ENCODE peak calls at places on chromosomes 3 and 15, in five cellular contexts. T, B, M, Q and O are unnamed samples. For H3K4me1 and H3K9me3, the result is how much of the 10 kb centered on the place peaks cover.

GRCh38 chr3:142724682-142725351 is 983 bp downstream of the TRPC1 start:
- DNase-seq in T (peak), B (peak), M (peak), Q (peak), O (peak)

GRCh38 chr3:31958721-31959152 is 22.3 kb downstream of the OSBPL10 start:
- DNase-seq in T (no peak), B (no peak), M (no peak), Q (no peak), O (no peak)

GRCh38 chr3:190252080-190252479 is 70.2 kb downstream of the CLDN1 start:
- DNase-seq in T (no peak), B (peak), M (peak), Q (peak), O (no peak)

GRCh38 chr15:45521596-45522167 is 873 bp downstream of the SLC30A4 start:
- DNase-seq in T (no peak), B (peak), M (no peak), Q (no peak), O (peak)

GRCh38 chr3:66572938-66573710 is 72.3 kb upstream of the LRIG1 start:
- DNase-seq in T (no peak), B (no peak), M (peak), Q (no peak), O (peak)

GRCh38 chr3:51819709-51820406 is 40.8 kb upstream of the IQCF6 start:
- DNase-seq in T (no peak), B (no peak), M (no peak), Q (no peak), O (no peak)

GRCh38 chr15:63532307-63532744 is 27.9 kb downstream of the USP3 start:
- DNase-seq in T (no peak), B (no peak), M (no peak), Q (no peak), O (no peak)

GRCh38 chr3:171380084-171380483 is 80.1 kb downstream of the TNIK start:
- DNase-seq in T (no peak), B (no peak), M (no peak), Q (no peak), O (no peak)

GRCh38 chr3:142209655-142210054 is 15.7 kb downstream of the GK5 start:
- DNase-seq in T (no peak), B (peak), M (peak), Q (peak), O (no peak)

GRCh38 chr3:29486087-29486486 is 205.2 kb downstream of the RBMS3 start:
- DNase-seq in T (no peak), B (peak), M (no peak), Q (no peak), O (no peak)

GRCh38 chr3:53489401-53490130 is 4.8 kb upstream of the CACNA1D start:
- DNase-seq in T (no peak), B (no peak), M (no peak), Q (no peak), O (no peak)

GRCh38 chr15:59399465-59400102 is 26.9 kb upstream of the MYO1E start:
- DNase-seq in T (no peak), B (no peak), M (no peak), Q (no peak), O (no peak)

GRCh38 chr3:132659000-132659369 is 624 bp downstream of the ACAD11 start:
- DNase-seq in T (no peak), B (no peak), M (peak), Q (no peak), O (no peak)

GRCh38 chr15:40550381-40551037 is 14.3 kb downstream of the CCDC32 start:
- DNase-seq in T (no peak), B (no peak), M (no peak), Q (no peak), O (no peak)

GRCh38 chr3:141561426-141562034 is 74.7 kb downstream of the RASA2 start:
- DNase-seq in T (no peak), B (peak), M (peak), Q (peak), O (peak)

GRCh38 chr15:31216210-31216911 is 110.3 kb upstream of the KLF13 start:
- DNase-seq in T (peak), B (peak), M (peak), Q (no peak), O (peak)

GRCh38 chr3:64291345-64291744 is 66.1 kb upstream of the PRICKLE2 start:
- DNase-seq in T (no peak), B (peak), M (peak), Q (peak), O (no peak)

GRCh38 chr3:55591893-55592292 is 104.8 kb upstream of the WNT5A start:
- DNase-seq in T (no peak), B (peak), M (no peak), Q (no peak), O (no peak)

GRCh38 chr3:171255236-171255806 is 204.9 kb downstream of the TNIK start:
- DNase-seq in T (no peak), B (no peak), M (no peak), Q (no peak), O (no peak)

GRCh38 chr3:189710620-189711388 is 79.6 kb downstream of the TP63 start:
- DNase-seq in T (no peak), B (peak), M (no peak), Q (peak), O (peak)

GRCh38 chr15:68643216-68643830 is 64.5 kb downstream of the CORO2B start:
- DNase-seq in T (peak), B (no peak), M (no peak), Q (no peak), O (no peak)

GRCh38 chr15:68644088-68644904 is 65.5 kb downstream of the CORO2B start:
- DNase-seq in T (peak), B (peak), M (no peak), Q (no peak), O (no peak)

GRCh38 chr15:68646156-68646555 is 67.4 kb downstream of the CORO2B start:
- DNase-seq in T (peak), B (no peak), M (no peak), Q (no peak), O (peak)

GRCh38 chr15:68646751-68647150 is 68.0 kb downstream of the CORO2B start:
- DNase-seq in T (peak), B (no peak), M (no peak), Q (no peak), O (no peak)

DNA sequence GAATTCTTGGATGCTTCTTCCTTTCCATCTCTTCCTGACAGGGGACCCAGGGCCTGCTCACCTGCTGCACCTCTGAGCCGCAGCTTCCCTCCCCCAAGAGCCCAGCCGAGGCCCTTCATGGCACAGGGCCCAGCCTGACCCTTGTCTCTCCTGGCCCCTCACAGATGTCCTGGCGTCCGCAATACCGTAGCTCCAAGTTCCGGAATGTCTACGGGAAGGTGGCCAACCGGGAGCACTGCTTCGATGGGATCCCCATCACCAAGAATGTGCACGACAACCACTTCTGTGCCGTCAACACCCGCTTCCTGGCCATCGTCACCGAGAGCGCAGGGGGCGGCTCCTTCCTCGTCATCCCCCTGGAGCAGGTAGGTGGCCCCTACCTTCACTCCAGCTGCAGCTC is 66.2 kb downstream of the CORO2B start:
- DNase-seq in T (peak), B (no peak), M (no peak), Q (no peak), O (no peak)
- H3K4me1 ChIP-seq in T (under half), B (under half), M (under half), Q (under half), O (under half)

GRCh38 chr3:7745711-7746110 is 755.9 kb upstream of the LMCD1 start:
- DNase-seq in T (no peak), B (no peak), M (no peak), Q (no peak), O (no peak)
- H3K27ac ChIP-seq in T (no peak), B (no peak), M (no peak), Q (no peak), O (no peak)

DNA sequence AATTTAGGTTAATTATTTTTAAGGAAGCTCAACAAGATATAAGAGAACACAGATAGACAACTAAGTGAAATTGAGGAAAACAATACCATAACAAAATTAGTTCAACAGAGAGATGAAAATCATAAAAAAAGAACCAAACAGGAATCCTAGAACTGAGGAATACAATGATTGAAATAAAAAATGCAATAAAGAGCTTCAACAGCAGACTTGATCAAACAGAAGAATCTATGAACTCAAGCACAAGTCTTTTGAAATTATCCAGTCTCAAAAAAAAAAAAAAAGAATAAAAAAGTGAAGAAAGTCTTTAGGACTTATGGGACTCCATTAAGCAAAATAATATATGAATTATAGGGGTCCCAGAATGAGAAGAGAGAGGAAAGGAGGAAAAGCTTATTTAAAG is 42.0 kb upstream of the GNB4 start:
- DNase-seq in T (no peak), B (no peak), M (no peak), Q (no peak), O (no peak)
- H3K9me3 ChIP-seq in T (under half), B (under half), M (under half), Q (under half), O (under half)

DNA sequence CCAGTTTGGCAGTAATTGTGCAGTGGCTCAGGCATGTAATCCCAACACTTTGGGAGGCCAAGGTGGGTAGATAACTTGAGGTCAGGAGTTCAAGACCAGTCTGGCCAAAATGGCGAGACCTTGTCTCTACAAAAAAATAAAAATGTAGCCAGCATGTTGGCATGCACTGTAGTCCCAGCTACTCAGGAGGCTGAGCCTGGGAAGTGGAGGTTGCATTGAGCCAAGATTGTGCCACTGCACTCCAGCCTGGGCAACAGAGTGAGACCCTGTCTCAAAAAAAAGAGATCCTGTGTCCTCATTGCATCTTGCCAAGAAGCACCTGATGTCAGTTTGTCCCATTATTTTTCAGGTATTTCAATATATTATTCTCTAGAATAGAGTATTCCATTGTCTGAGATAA is 61.8 kb downstream of the CRTC3 start:
- DNase-seq in T (no peak), B (no peak), M (no peak), Q (no peak), O (no peak)
- H3K4me1 ChIP-seq in T (under half), B (under half), M (under half), Q (under half), O (under half)

GRCh38 chr3:149587383-149587782 is 70.4 kb downstream of the WWTR1 start:
- DNase-seq in T (no peak), B (no peak), M (no peak), Q (no peak), O (no peak)
- H3K27ac ChIP-seq in T (no peak), B (no peak), M (no peak), Q (no peak), O (no peak)

GRCh38 chr3:178492496-178492895 is 43.7 kb upstream of the KCNMB2 start:
- DNase-seq in T (no peak), B (no peak), M (no peak), Q (no peak), O (no peak)
- H3K9me3 ChIP-seq in T (under half), B (under half), M (under half), Q (under half), O (under half)